ENCODE peak calls at places on chromosome 10, in six cellular contexts. Q is kidney tubule cell, D is NCI-H1092, W is right lobe of liver, A is A549, X is GM03348. M is an unnamed sample.

GRCh38 chr10:64952042-64952441 is 1430.8 kb downstream of the REEP3 start:
- DNase-seq in Q (no peak), D (no peak), W (no peak), A (no peak), X (no peak), M (no peak)

GRCh38 chr10:128462026-128462425 is 335.8 kb upstream of the MKI67 start:
- DNase-seq in Q (no peak), D (no peak), W (no peak), A (no peak), X (no peak), M (no peak)

GRCh38 chr10:33542747-33543505 is 208.5 kb upstream of the NRP1 start:
- DNase-seq in Q (peak), D (no peak), W (no peak), A (peak), X (no peak), M (peak)

GRCh38 chr10:51649064-51649463 is 50.3 kb downstream of the CSTF2T start:
- DNase-seq in Q (no peak), D (no peak), W (no peak), A (no peak), X (no peak), M (no peak)

GRCh38 chr10:132466520-132467463 is 69.8 kb downstream of the PWWP2B start:
- DNase-seq in Q (no peak), D (no peak), W (peak), A (no peak), X (no peak), M (no peak)

GRCh38 chr10:118957966-118958365 is 71.5 kb upstream of the NANOS1 start:
- DNase-seq in Q (no peak), D (no peak), W (no peak), A (no peak), X (no peak), M (no peak)

GRCh38 chr10:91709394-91709798 is 76.5 kb upstream of the PPP1R3C start:
- DNase-seq in Q (peak), D (no peak), W (no peak), A (no peak), X (no peak), M (peak)

GRCh38 chr10:47366056-47366631 is 17.9 kb downstream of the ZNF488 start:
- DNase-seq in Q (no peak), D (no peak), W (no peak), A (no peak), X (no peak), M (no peak)

GRCh38 chr10:102517553-102517952 is 13.8 kb downstream of the SUFU start:
- DNase-seq in Q (peak), D (no peak), W (no peak), A (no peak), X (peak), M (peak)

GRCh38 chr10:26741368-26741767 is 43.9 kb downstream of the PDSS1 start:
- DNase-seq in Q (no peak), D (no peak), W (no peak), A (no peak), X (no peak), M (no peak)

GRCh38 chr10:75428434-75429158 is 2.8 kb upstream of the LRMDA start:
- DNase-seq in Q (peak), D (no peak), W (no peak), A (peak), X (no peak), M (no peak)

GRCh38 chr10:65010845-65011244 is 1489.6 kb downstream of the REEP3 start:
- DNase-seq in Q (no peak), D (no peak), W (no peak), A (no peak), X (no peak), M (no peak)

GRCh38 chr10:17216217-17216900 is 11.7 kb upstream of the VIM start:
- DNase-seq in Q (peak), D (no peak), W (no peak), A (peak), X (peak), M (peak)

GRCh38 chr10:46992794-46993552 is 81.7 kb downstream of the PTPN20 start:
- DNase-seq in Q (peak), D (peak), W (peak), A (peak), X (peak), M (peak)

GRCh38 chr10:42422911-42423310 is 215.5 kb downstream of the ZNF33B start:
- DNase-seq in Q (no peak), D (no peak), W (no peak), A (no peak), X (no peak), M (no peak)

GRCh38 chr10:67668448-67668847 is 27.5 kb downstream of the CTNNA3 start:
- DNase-seq in Q (peak), D (no peak), W (no peak), A (peak), X (no peak), M (peak)

GRCh38 chr10:129926066-129927055 is 37.7 kb downstream of the EBF3 start:
- DNase-seq in Q (no peak), D (no peak), W (no peak), A (no peak), X (no peak), M (no peak)